ENCODE peak calls at places on chromosomes 4 and X, in six cellular contexts. A, U, R, B, H and I are unnamed samples.

GRCh38 chr4:80361329-80361900 is 25.9 kb downstream of the CFAP299 start:
- DNase-seq in B (no peak), H (no peak), R (no peak), U (peak), A (no peak), I (peak)

GRCh38 chr4:6368096-6368495 is 98.4 kb downstream of the WFS1 start:
- DNase-seq in B (no peak), R (no peak), A (no peak), U (no peak), H (no peak), I (no peak)

GRCh38 chr4:113607998-113608397 is 153.5 kb downstream of the CAMK2D start:
- DNase-seq in U (no peak), R (no peak), B (no peak), A (no peak), H (no peak), I (no peak)

GRCh38 chr4:120236873-120237272 is 170.2 kb upstream of the MAD2L1 start:
- DNase-seq in R (no peak), B (no peak), H (no peak), A (no peak), U (no peak), I (no peak)

GRCh38 chrX:70042399-70043371 is 7.1 kb downstream of the AWAT2 start:
- DNase-seq in A (no peak), U (no peak), B (no peak), H (no peak), R (no peak), I (no peak)

GRCh38 chr4:164536829-164537228 is 217.1 kb upstream of the SMIM31 start:
- DNase-seq in H (peak), R (no peak), B (no peak), U (peak), A (no peak), I (no peak)

GRCh38 chr4:121674696-121675095 is 22.1 kb downstream of the ANXA5 start:
- DNase-seq in U (no peak), H (no peak), B (no peak), R (no peak), A (no peak), I (no peak)

GRCh38 chr4:7034262-7035081 is 8.7 kb upstream of the TADA2B start:
- DNase-seq in U (peak), A (no peak), B (no peak), R (no peak), H (peak), I (no peak)

GRCh38 chr4:60450054-60450453 is 750.1 kb upstream of the ADGRL3 start:
- DNase-seq in A (no peak), R (no peak), B (no peak), H (no peak), U (no peak), I (no peak)

GRCh38 chr4:134200811-134201215 is 776 bp downstream of the PABPC4L start:
- DNase-seq in U (no peak), B (peak), A (no peak), H (peak), R (no peak), I (no peak)

GRCh38 chr4:184503869-184504300 is 29.5 kb upstream of the IRF2 start:
- DNase-seq in A (no peak), R (no peak), B (no peak), U (peak), H (peak), I (no peak)

GRCh38 chrX:10415704-10416001 is 204.7 kb downstream of the MID1 start:
- DNase-seq in B (no peak), H (peak), A (no peak), U (peak), R (no peak), I (no peak)

GRCh38 chr4:52869196-52869595 is 7.1 kb downstream of the RASL11B start:
- DNase-seq in R (peak), H (no peak), B (peak), U (peak), A (no peak), I (no peak)

GRCh38 chrX:65667503-65668355 is at the start of gene MSN:
- DNase-seq in A (peak), R (peak), H (peak), U (peak), B (peak), I (peak)

GRCh38 chrX:136147320-136147901 is at the start of gene FHL1:
- DNase-seq in U (peak), B (peak), H (peak), A (peak), R (peak), I (peak)

GRCh38 chr4:105461221-105462041 is 12.4 kb downstream of the PPA2 start:
- DNase-seq in A (no peak), R (no peak), B (no peak), U (peak), H (peak), I (peak)

GRCh38 chr4:78336093-78336943 is 215.3 kb upstream of the ANXA3 start:
- DNase-seq in R (no peak), U (peak), B (peak), A (no peak), H (no peak), I (no peak)

GRCh38 chr4:77167866-77168265 is 10.9 kb downstream of the CCNG2 start:
- DNase-seq in A (no peak), U (no peak), H (no peak), B (no peak), R (no peak), I (peak)

GRCh38 chrX:49053223-49054072 is 5.4 kb upstream of the CCDC120 start:
- DNase-seq in R (peak), U (peak), A (peak), H (peak), B (peak), I (peak)

GRCh38 chr4:147863111-147863747 is 131.3 kb downstream of the ARHGAP10 start:
- DNase-seq in A (no peak), B (no peak), H (no peak), R (no peak), U (no peak), I (peak)